ENCODE peak calls at places on chromosomes 3 and 15, in four cellular contexts. One of them, this sample, is unnamed.

GRCh38 chr3:138442433-138442832 is 8.0 kb downstream of the ESYT3 start:
- DNase-seq in stimulated activated CD8-positive, alpha-beta memory T cell treated with anti-CD3 and anti-CD28 coated beads, Interleukin-7, amount 100 ng/mL, for 24 hours: no peak
- DNase-seq in neural crest cell: no peak
- DNase-seq in iPS-NIHi11: peak; percentile 51
- DNase-seq in this sample: no peak

GRCh38 chr3:42659451-42660130 is 6.1 kb downstream of the ZBTB47 start:
- DNase-seq in stimulated activated CD8-positive, alpha-beta memory T cell treated with anti-CD3 and anti-CD28 coated beads, Interleukin-7, amount 100 ng/mL, for 24 hours: no peak
- DNase-seq in neural crest cell: no peak
- DNase-seq in iPS-NIHi11: no peak
- DNase-seq in this sample: peak; percentile 29

GRCh38 chr3:140152851-140153640 is 218.1 kb downstream of the CLSTN2 start:
- DNase-seq in stimulated activated CD8-positive, alpha-beta memory T cell treated with anti-CD3 and anti-CD28 coated beads, Interleukin-7, amount 100 ng/mL, for 24 hours: no peak
- DNase-seq in neural crest cell: no peak
- DNase-seq in iPS-NIHi11: no peak
- DNase-seq in this sample: no peak

GRCh38 chr15:58311551-58311950 is 120.2 kb upstream of the LIPC start:
- DNase-seq in stimulated activated CD8-positive, alpha-beta memory T cell treated with anti-CD3 and anti-CD28 coated beads, Interleukin-7, amount 100 ng/mL, for 24 hours: no peak
- DNase-seq in neural crest cell: no peak
- DNase-seq in iPS-NIHi11: no peak
- DNase-seq in this sample: no peak

GRCh38 chr15:65757256-65757655 is 34.8 kb downstream of the DENND4A start:
- DNase-seq in stimulated activated CD8-positive, alpha-beta memory T cell treated with anti-CD3 and anti-CD28 coated beads, Interleukin-7, amount 100 ng/mL, for 24 hours: no peak
- DNase-seq in neural crest cell: no peak
- DNase-seq in iPS-NIHi11: no peak
- DNase-seq in this sample: no peak

GRCh38 chr3:136960838-136961836 is 3.4 kb downstream of the IL20RB start:
- DNase-seq in stimulated activated CD8-positive, alpha-beta memory T cell treated with anti-CD3 and anti-CD28 coated beads, Interleukin-7, amount 100 ng/mL, for 24 hours: no peak
- DNase-seq in neural crest cell: no peak
- DNase-seq in iPS-NIHi11: no peak
- DNase-seq in this sample: no peak

GRCh38 chr3:106826861-106827311 is 550.4 kb upstream of the CCDC54 start:
- DNase-seq in stimulated activated CD8-positive, alpha-beta memory T cell treated with anti-CD3 and anti-CD28 coated beads, Interleukin-7, amount 100 ng/mL, for 24 hours: no peak
- DNase-seq in neural crest cell: no peak
- DNase-seq in iPS-NIHi11: no peak
- DNase-seq in this sample: no peak

GRCh38 chr3:181880339-181880738 is 168.6 kb downstream of the SOX2 start:
- DNase-seq in stimulated activated CD8-positive, alpha-beta memory T cell treated with anti-CD3 and anti-CD28 coated beads, Interleukin-7, amount 100 ng/mL, for 24 hours: no peak
- DNase-seq in neural crest cell: peak; percentile 9
- DNase-seq in iPS-NIHi11: no peak
- DNase-seq in this sample: no peak

GRCh38 chr3:52844290-52844985 is 9.6 kb upstream of the MUSTN1 start:
- DNase-seq in stimulated activated CD8-positive, alpha-beta memory T cell treated with anti-CD3 and anti-CD28 coated beads, Interleukin-7, amount 100 ng/mL, for 24 hours: no peak
- DNase-seq in neural crest cell: no peak
- DNase-seq in iPS-NIHi11: no peak
- DNase-seq in this sample: no peak

GRCh38 chr3:82088749-82089148 is 327.3 kb upstream of the GBE1 start:
- DNase-seq in stimulated activated CD8-positive, alpha-beta memory T cell treated with anti-CD3 and anti-CD28 coated beads, Interleukin-7, amount 100 ng/mL, for 24 hours: no peak
- DNase-seq in neural crest cell: no peak
- DNase-seq in iPS-NIHi11: no peak
- DNase-seq in this sample: no peak

GRCh38 chr15:101137312-101137940 is 114.4 kb downstream of the CHSY1 start:
- DNase-seq in stimulated activated CD8-positive, alpha-beta memory T cell treated with anti-CD3 and anti-CD28 coated beads, Interleukin-7, amount 100 ng/mL, for 24 hours: no peak
- DNase-seq in neural crest cell: no peak
- DNase-seq in iPS-NIHi11: no peak
- DNase-seq in this sample: no peak

GRCh38 chr3:124565013-124565412 is 165.2 kb upstream of the UMPS start:
- DNase-seq in stimulated activated CD8-positive, alpha-beta memory T cell treated with anti-CD3 and anti-CD28 coated beads, Interleukin-7, amount 100 ng/mL, for 24 hours: peak; percentile 15
- DNase-seq in neural crest cell: peak; percentile 79
- DNase-seq in iPS-NIHi11: peak; percentile 78
- DNase-seq in this sample: peak; percentile 81

GRCh38 chr3:143167956-143168355 is 48.4 kb downstream of the CHST2 start:
- DNase-seq in stimulated activated CD8-positive, alpha-beta memory T cell treated with anti-CD3 and anti-CD28 coated beads, Interleukin-7, amount 100 ng/mL, for 24 hours: no peak
- DNase-seq in neural crest cell: no peak
- DNase-seq in iPS-NIHi11: no peak
- DNase-seq in this sample: no peak

GRCh38 chr3:178960918-178961317 is 110.7 kb downstream of the ZMAT3 start:
- DNase-seq in stimulated activated CD8-positive, alpha-beta memory T cell treated with anti-CD3 and anti-CD28 coated beads, Interleukin-7, amount 100 ng/mL, for 24 hours: no peak
- DNase-seq in neural crest cell: no peak
- DNase-seq in iPS-NIHi11: no peak
- DNase-seq in this sample: no peak

GRCh38 chr15:98580577-98580976 is 67.8 kb upstream of the IGF1R start:
- DNase-seq in stimulated activated CD8-positive, alpha-beta memory T cell treated with anti-CD3 and anti-CD28 coated beads, Interleukin-7, amount 100 ng/mL, for 24 hours: no peak
- DNase-seq in neural crest cell: no peak
- DNase-seq in iPS-NIHi11: no peak
- DNase-seq in this sample: no peak

GRCh38 chr3:134095005-134095404 is 65.3 kb upstream of the SLCO2A1 start:
- DNase-seq in stimulated activated CD8-positive, alpha-beta memory T cell treated with anti-CD3 and anti-CD28 coated beads, Interleukin-7, amount 100 ng/mL, for 24 hours: no peak
- DNase-seq in neural crest cell: no peak
- DNase-seq in iPS-NIHi11: no peak
- DNase-seq in this sample: no peak

This sample was measured in H9.